ENCODE peak calls at places on chromosomes 12 and 14, in four cellular contexts. H is iris pigment epithelial cell, D is epithelial cell of proximal tubule, M is neural crest cell. U is an unnamed sample.
A peak's percentile ranks its signal among the peaks of the same experiment; 100 is the strongest.

GRCh38 chr14:76514599-76514998 is 138.7 kb downstream of the ESRRB start:
- DNase-seq in D (no peak), H (peak; percentile 5), M (no peak), U (peak; percentile 45)

GRCh38 chr12:114638790-114639435 is 45.1 kb downstream of the TBX3 start:
- DNase-seq in H (no peak), D (no peak), M (no peak), U (no peak)

GRCh38 chr12:47302111-47302597 is 222.4 kb upstream of the AMIGO2 start:
- DNase-seq in D (peak; percentile 20), M (no peak), H (no peak), U (no peak)

GRCh38 chr12:56766535-56766934 is 3.4 kb downstream of the HSD17B6 start:
- DNase-seq in H (no peak), D (no peak), M (no peak), U (no peak)

GRCh38 chr14:42421377-42422078 is 814.9 kb downstream of the LRFN5 start:
- DNase-seq in M (no peak), D (no peak), H (no peak), U (no peak)

GRCh38 chr12:100141998-100142850 is 450 bp downstream of the BLTP3B start:
- DNase-seq in D (no peak), H (no peak), M (peak; percentile 65), U (no peak)

GRCh38 chr12:129483494-129483893 is 420.3 kb downstream of the TMEM132D start:
- DNase-seq in D (no peak), M (no peak), H (no peak), U (no peak)

GRCh38 chr14:55514819-55515470 is 65.1 kb upstream of the KTN1 start:
- DNase-seq in M (no peak), D (no peak), H (peak; percentile 87), U (no peak)

GRCh38 chr12:124917841-124918621 is 3.6 kb upstream of the UBC start:
- DNase-seq in D (no peak), M (no peak), H (peak; percentile 54), U (no peak)

GRCh38 chr14:99320105-99320572 is 48.1 kb upstream of the BCL11B start:
- DNase-seq in H (no peak), D (no peak), M (peak; percentile 63), U (peak; percentile 96)

GRCh38 chr12:45342171-45342570 is 126.3 kb downstream of the ANO6 start:
- DNase-seq in H (no peak), M (no peak), D (no peak), U (no peak)

GRCh38 chr14:39370415-39370814 is 61.8 kb downstream of the FBXO33 start:
- DNase-seq in H (no peak), D (no peak), M (no peak), U (no peak)

GRCh38 chr12:107903377-107904061 is 129.0 kb downstream of the ASCL4 start:
- DNase-seq in M (peak; percentile 36), D (no peak), H (peak; percentile 31), U (no peak)

GRCh38 chr12:32780111-32780510 is 24.4 kb upstream of the YARS2 start:
- DNase-seq in M (no peak), D (no peak), H (peak; percentile 13), U (no peak)

GRCh38 chr14:91732439-91732838 is 553 bp upstream of the CATSPERB start:
- DNase-seq in H (no peak), M (no peak), D (no peak), U (no peak)

GRCh38 chr14:75363156-75363555 is 64.7 kb upstream of the JDP2 start:
- DNase-seq in D (no peak), H (no peak), M (no peak), U (no peak)

GRCh38 chr14:68669101-68669500 is 123.8 kb downstream of the ZFP36L1 start:
- DNase-seq in D (no peak), M (no peak), H (no peak), U (no peak)

GRCh38 chr12:90940872-90941499 is 14.0 kb downstream of the CCER1 start:
- DNase-seq in M (no peak), H (peak; percentile 78), D (no peak), U (peak; percentile 38)

GRCh38 chr12:53622724-53623123 is 3.5 kb downstream of the ATF7 start:
- DNase-seq in D (no peak), H (no peak), M (no peak), U (no peak)

GRCh38 chr12:94875525-94875924 is 128.0 kb downstream of the NDUFA12 start:
- DNase-seq in M (no peak), D (peak; percentile 20), H (peak; percentile 54), U (peak; percentile 51)

GRCh38 chr12:24530689-24531088 is 418.2 kb downstream of the BCAT1 start:
- DNase-seq in D (no peak), M (no peak), H (peak; percentile 24), U (no peak)

GRCh38 chr14:92783813-92784431 is 10.2 kb upstream of the GOLGA5 start:
- DNase-seq in D (no peak), M (peak; percentile 13), H (peak; percentile 71), U (peak; percentile 89)

GRCh38 chr12:121861549-121862254 is 3.0 kb upstream of the HPD start:
- DNase-seq in H (peak; percentile 73), D (no peak), M (no peak), U (no peak)

GRCh38 chr12:64058541-64059321 is 163.4 kb downstream of the KICS2 start:
- DNase-seq in H (no peak), D (no peak), M (no peak), U (no peak)

GRCh38 chr12:57586832-57587429 is 4.1 kb upstream of the PIP4K2C start:
- DNase-seq in D (no peak), H (no peak), M (no peak), U (no peak)

GRCh38 chr12:46390304-46390703 is 17.7 kb upstream of the SLC38A2 start:
- DNase-seq in D (no peak), M (no peak), H (no peak), U (no peak)

GRCh38 chr14:104570869-104571635 is 8.5 kb upstream of the C14orf180 start:
- DNase-seq in D (no peak), M (no peak), H (no peak), U (no peak)

GRCh38 chr12:5956987-5957386 is 11.9 kb upstream of the ANO2 start:
- DNase-seq in M (no peak), D (no peak), H (no peak), U (no peak)

GRCh38 chr12:49609875-49610154 is 4.4 kb upstream of the FAM186B start:
- DNase-seq in D (no peak), M (no peak), H (peak; percentile 28), U (no peak)

GRCh38 chr14:80974338-80975078 is 19.1 kb downstream of the TSHR start:
- DNase-seq in H (peak; percentile 31), D (peak; percentile 95), M (no peak), U (peak; percentile 100)

GRCh38 chr14:77653473-77653872 is 37.0 kb upstream of the SPTLC2 start:
- DNase-seq in H (no peak), D (no peak), M (peak; percentile 8), U (no peak)

GRCh38 chr14:65336191-65336591 is 76.3 kb upstream of the FUT8 start:
- DNase-seq in M (no peak), D (no peak), H (peak; percentile 76), U (no peak)

GRCh38 chr12:117240356-117240755 is 50.1 kb upstream of the FBXO21 start:
- DNase-seq in D (no peak), M (no peak), H (no peak), U (peak; percentile 84)

GRCh38 chr12:121789800-121790748 is 3.4 kb downstream of the RHOF start:
- DNase-seq in H (peak; percentile 43), M (no peak), D (no peak), U (no peak)

GRCh38 chr12:75560167-75560566 is 48.8 kb upstream of the KRR1 start:
- DNase-seq in D (no peak), H (peak; percentile 44), M (no peak), U (peak; percentile 61)

GRCh38 chr14:94771906-94772468 is 2.1 kb upstream of the GSC start:
- DNase-seq in M (no peak), D (no peak), H (no peak), U (no peak)